ENCODE peak calls at places on chromosome 1, in eight cellular contexts. One of them, this sample, is unnamed.

GRCh38 chr1:84582802-84583587 is 8.8 kb upstream of the CTBS start:
- DNase-seq in CMK: no peak
- DNase-seq in germinal center: no peak
- DNase-seq in astrocyte of the spinal cord: no peak
- DNase-seq in cardiac fibroblast: peak
- DNase-seq in activated gamma-delta T cell: no peak
- DNase-seq in astrocyte of the hippocampus: peak
- DNase-seq in astrocyte: peak
- DNase-seq in this sample: no peak

GRCh38 chr1:181324797-181325616 is 158.3 kb upstream of the CACNA1E start:
- DNase-seq in CMK: no peak
- DNase-seq in astrocyte of the spinal cord: no peak
- DNase-seq in astrocyte: no peak
- DNase-seq in cardiac fibroblast: no peak
- DNase-seq in astrocyte of the hippocampus: no peak
- DNase-seq in germinal center: no peak
- DNase-seq in activated gamma-delta T cell: no peak
- DNase-seq in this sample: no peak

GRCh38 chr1:20033396-20033795 is 36.6 kb upstream of the PLA2G5 start:
- DNase-seq in astrocyte: no peak
- DNase-seq in astrocyte of the hippocampus: no peak
- DNase-seq in germinal center: no peak
- DNase-seq in astrocyte of the spinal cord: no peak
- DNase-seq in CMK: no peak
- DNase-seq in cardiac fibroblast: no peak
- DNase-seq in activated gamma-delta T cell: no peak
- DNase-seq in this sample: no peak

GRCh38 chr1:20339811-20340457 is 49.3 kb downstream of the VWA5B1 start:
- DNase-seq in astrocyte of the spinal cord: no peak
- DNase-seq in germinal center: no peak
- DNase-seq in activated gamma-delta T cell: no peak
- DNase-seq in astrocyte of the hippocampus: no peak
- DNase-seq in CMK: no peak
- DNase-seq in cardiac fibroblast: no peak
- DNase-seq in astrocyte: no peak
- DNase-seq in this sample: no peak

GRCh38 chr1:200751717-200752116 is 13.0 kb downstream of the CAMSAP2 start:
- DNase-seq in cardiac fibroblast: no peak
- DNase-seq in astrocyte: peak
- DNase-seq in germinal center: no peak
- DNase-seq in astrocyte of the spinal cord: no peak
- DNase-seq in activated gamma-delta T cell: no peak
- DNase-seq in CMK: no peak
- DNase-seq in astrocyte of the hippocampus: no peak
- DNase-seq in this sample: peak

GRCh38 chr1:244678687-244679086 is 25.8 kb downstream of the DESI2 start:
- DNase-seq in CMK: no peak
- DNase-seq in cardiac fibroblast: no peak
- DNase-seq in astrocyte of the spinal cord: no peak
- DNase-seq in astrocyte of the hippocampus: no peak
- DNase-seq in germinal center: no peak
- DNase-seq in astrocyte: no peak
- DNase-seq in activated gamma-delta T cell: no peak
- DNase-seq in this sample: peak

GRCh38 chr1:208013210-208013609 is 102.3 kb upstream of the CD34 start:
- DNase-seq in astrocyte of the spinal cord: no peak
- DNase-seq in astrocyte of the hippocampus: no peak
- DNase-seq in astrocyte: no peak
- DNase-seq in CMK: no peak
- DNase-seq in activated gamma-delta T cell: no peak
- DNase-seq in germinal center: no peak
- DNase-seq in cardiac fibroblast: no peak
- DNase-seq in this sample: no peak

GRCh38 chr1:156495401-156496140 is 5.0 kb downstream of the MEF2D start:
- DNase-seq in astrocyte of the spinal cord: no peak
- DNase-seq in astrocyte of the hippocampus: no peak
- DNase-seq in astrocyte: no peak
- DNase-seq in cardiac fibroblast: no peak
- DNase-seq in activated gamma-delta T cell: no peak
- DNase-seq in CMK: no peak
- DNase-seq in germinal center: no peak
- DNase-seq in this sample: no peak

GRCh38 chr1:209199822-209200221 is 383.7 kb upstream of the CAMK1G start:
- DNase-seq in astrocyte of the hippocampus: peak
- DNase-seq in astrocyte: no peak
- DNase-seq in cardiac fibroblast: no peak
- DNase-seq in germinal center: no peak
- DNase-seq in activated gamma-delta T cell: no peak
- DNase-seq in astrocyte of the spinal cord: no peak
- DNase-seq in CMK: no peak
- DNase-seq in this sample: no peak

GRCh38 chr1:234253732-234254131 is 119.5 kb upstream of the COA6 start:
- DNase-seq in CMK: no peak
- DNase-seq in astrocyte: no peak
- DNase-seq in astrocyte of the hippocampus: no peak
- DNase-seq in astrocyte of the spinal cord: no peak
- DNase-seq in activated gamma-delta T cell: no peak
- DNase-seq in cardiac fibroblast: no peak
- DNase-seq in germinal center: no peak
- DNase-seq in this sample: no peak

GRCh38 chr1:39892611-39893595 is 8.8 kb downstream of the MYCL start:
- DNase-seq in germinal center: no peak
- DNase-seq in activated gamma-delta T cell: no peak
- DNase-seq in astrocyte of the hippocampus: peak
- DNase-seq in astrocyte of the spinal cord: peak
- DNase-seq in astrocyte: peak
- DNase-seq in cardiac fibroblast: peak
- DNase-seq in CMK: no peak
- DNase-seq in this sample: peak

GRCh38 chr1:176206006-176206960 is 803 bp downstream of the COP1 start:
- DNase-seq in astrocyte of the hippocampus: peak
- DNase-seq in astrocyte of the spinal cord: peak
- DNase-seq in astrocyte: peak
- DNase-seq in cardiac fibroblast: peak
- DNase-seq in germinal center: peak
- DNase-seq in CMK: peak
- DNase-seq in activated gamma-delta T cell: no peak
- DNase-seq in this sample: peak

GRCh38 chr1:227299688-227300087 is 18.6 kb downstream of the CDC42BPA start:
- DNase-seq in astrocyte: peak
- DNase-seq in activated gamma-delta T cell: no peak
- DNase-seq in cardiac fibroblast: peak
- DNase-seq in astrocyte of the hippocampus: no peak
- DNase-seq in germinal center: no peak
- DNase-seq in astrocyte of the spinal cord: peak
- DNase-seq in CMK: no peak
- DNase-seq in this sample: peak

GRCh38 chr1:246450485-246451251 is 56.4 kb downstream of the SMYD3 start:
- DNase-seq in astrocyte of the spinal cord: peak
- DNase-seq in astrocyte of the hippocampus: peak
- DNase-seq in astrocyte: peak
- DNase-seq in germinal center: peak
- DNase-seq in activated gamma-delta T cell: no peak
- DNase-seq in CMK: no peak
- DNase-seq in cardiac fibroblast: peak
- DNase-seq in this sample: peak

GRCh38 chr1:174769961-174770549 is 229.7 kb upstream of the CACYBP start:
- DNase-seq in astrocyte: peak
- DNase-seq in germinal center: peak
- DNase-seq in astrocyte of the spinal cord: peak
- DNase-seq in CMK: no peak
- DNase-seq in cardiac fibroblast: peak
- DNase-seq in astrocyte of the hippocampus: peak
- DNase-seq in activated gamma-delta T cell: no peak
- DNase-seq in this sample: peak

GRCh38 chr1:204382714-204383083 is 23.0 kb upstream of the PLEKHA6 start:
- DNase-seq in CMK: no peak
- DNase-seq in astrocyte of the hippocampus: no peak
- DNase-seq in germinal center: no peak
- DNase-seq in astrocyte: no peak
- DNase-seq in activated gamma-delta T cell: no peak
- DNase-seq in astrocyte of the spinal cord: no peak
- DNase-seq in cardiac fibroblast: no peak
- DNase-seq in this sample: no peak

GRCh38 chr1:29708818-29709710 is 472.7 kb downstream of the PTPRU start:
- DNase-seq in activated gamma-delta T cell: no peak
- DNase-seq in germinal center: no peak
- DNase-seq in astrocyte of the spinal cord: peak
- DNase-seq in astrocyte of the hippocampus: peak
- DNase-seq in cardiac fibroblast: peak
- DNase-seq in CMK: no peak
- DNase-seq in astrocyte: peak
- DNase-seq in this sample: peak

GRCh38 chr1:77888071-77888428 is 374 bp upstream of the NEXN start:
- DNase-seq in germinal center: peak
- DNase-seq in astrocyte of the spinal cord: peak
- DNase-seq in astrocyte of the hippocampus: peak
- DNase-seq in cardiac fibroblast: peak
- DNase-seq in CMK: no peak
- DNase-seq in astrocyte: peak
- DNase-seq in activated gamma-delta T cell: no peak
- DNase-seq in this sample: peak

GRCh38 chr1:14135070-14135469 is 435.1 kb downstream of the PRDM2 start:
- DNase-seq in CMK: no peak
- DNase-seq in germinal center: no peak
- DNase-seq in astrocyte of the spinal cord: no peak
- DNase-seq in activated gamma-delta T cell: no peak
- DNase-seq in cardiac fibroblast: no peak
- DNase-seq in astrocyte of the hippocampus: no peak
- DNase-seq in astrocyte: no peak
- DNase-seq in this sample: no peak

GRCh38 chr1:111988743-111989453 is 570 bp downstream of the KCND3 start:
- DNase-seq in CMK: no peak
- DNase-seq in activated gamma-delta T cell: no peak
- DNase-seq in germinal center: no peak
- DNase-seq in astrocyte of the spinal cord: no peak
- DNase-seq in astrocyte: no peak
- DNase-seq in astrocyte of the hippocampus: peak
- DNase-seq in cardiac fibroblast: no peak
- DNase-seq in this sample: no peak

GRCh38 chr1:101995984-101996731 is 568 bp downstream of the OLFM3 start:
- DNase-seq in astrocyte: no peak
- DNase-seq in astrocyte of the spinal cord: no peak
- DNase-seq in germinal center: no peak
- DNase-seq in activated gamma-delta T cell: no peak
- DNase-seq in cardiac fibroblast: no peak
- DNase-seq in astrocyte of the hippocampus: no peak
- DNase-seq in CMK: no peak
- DNase-seq in this sample: no peak

GRCh38 chr1:2836333-2836970 is 35.0 kb upstream of the TTC34 start:
- DNase-seq in astrocyte of the hippocampus: no peak
- DNase-seq in germinal center: no peak
- DNase-seq in activated gamma-delta T cell: no peak
- DNase-seq in CMK: no peak
- DNase-seq in cardiac fibroblast: no peak
- DNase-seq in astrocyte: no peak
- DNase-seq in astrocyte of the spinal cord: no peak
- DNase-seq in this sample: no peak

GRCh38 chr1:90114521-90115141 is 119.7 kb downstream of the ZNF326 start:
- DNase-seq in activated gamma-delta T cell: no peak
- DNase-seq in germinal center: no peak
- DNase-seq in astrocyte of the hippocampus: peak
- DNase-seq in CMK: peak
- DNase-seq in astrocyte of the spinal cord: peak
- DNase-seq in cardiac fibroblast: peak
- DNase-seq in astrocyte: peak
- DNase-seq in this sample: peak

GRCh38 chr1:59985901-59986735 is 59.5 kb upstream of the CYP2J2 start:
- DNase-seq in CMK: no peak
- DNase-seq in astrocyte: peak
- DNase-seq in cardiac fibroblast: no peak
- DNase-seq in germinal center: no peak
- DNase-seq in astrocyte of the hippocampus: peak
- DNase-seq in activated gamma-delta T cell: no peak
- DNase-seq in astrocyte of the spinal cord: peak
- DNase-seq in this sample: no peak

GRCh38 chr1:40760984-40761383 is 22.6 kb upstream of the KCNQ4 start:
- DNase-seq in germinal center: no peak
- DNase-seq in astrocyte of the spinal cord: no peak
- DNase-seq in astrocyte: peak
- DNase-seq in cardiac fibroblast: peak
- DNase-seq in CMK: no peak
- DNase-seq in astrocyte of the hippocampus: no peak
- DNase-seq in activated gamma-delta T cell: no peak
- DNase-seq in this sample: peak

GRCh38 chr1:28374297-28374696 is 4.8 kb downstream of the PHACTR4 start:
- DNase-seq in astrocyte: peak
- DNase-seq in CMK: no peak
- DNase-seq in activated gamma-delta T cell: no peak
- DNase-seq in germinal center: no peak
- DNase-seq in cardiac fibroblast: peak
- DNase-seq in astrocyte of the hippocampus: peak
- DNase-seq in astrocyte of the spinal cord: peak
- DNase-seq in this sample: peak